ENCODE peak calls at places on chromosomes 1 and 21, in nine cellular contexts. C is dorsolateral prefrontal cortex; L is upper lobe of left lung; K is lung; N is CD8-positive, alpha-beta T cell; R is trophoblast cell; F is mesendoderm; P is lower lobe of right lung; Q is esophagus squamous epithelium. A is an unnamed sample.

GRCh38 chr1:98949166-98949565 is 55.5 kb downstream of the PLPPR5 start:
- DNase-seq in C (no peak), L (no peak), K (no peak), N (no peak), R (no peak), F (no peak), P (no peak), Q (no peak), A (no peak)

GRCh38 chr21:38175321-38175720 is 81.5 kb upstream of the KCNJ15 start:
- DNase-seq in C (no peak), L (no peak), K (no peak), N (no peak), R (no peak), F (no peak), P (no peak), Q (no peak), A (no peak)

GRCh38 chr1:72282690-72283203 is 408 bp upstream of the NEGR1 start:
- DNase-seq in C (peak; percentile 88), L (peak; percentile 96), K (peak; percentile 80), N (peak; percentile 50), R (peak; percentile 83), F (peak; percentile 95), P (peak; percentile 89), Q (no peak), A (peak; percentile 86)

GRCh38 chr1:2493691-2494322 is 17.7 kb downstream of the PLCH2 start:
- DNase-seq in C (peak; percentile 93), L (no peak), K (no peak), N (peak; percentile 20), R (no peak), F (no peak), P (no peak), Q (no peak), A (no peak)

GRCh38 chr1:23868848-23869450 is 859 bp upstream of the FUCA1 start:
- DNase-seq in C (no peak), L (no peak), K (no peak), N (no peak), R (peak; percentile 61), F (peak; percentile 14), P (no peak), Q (no peak), A (peak; percentile 25)

GRCh38 chr1:119903443-119903835 is 7.1 kb upstream of the ADAM30 start:
- DNase-seq in C (no peak), L (no peak), K (no peak), N (no peak), R (no peak), F (no peak), P (no peak), Q (no peak), A (no peak)

GRCh38 chr1:83086986-83087512 is 911.9 kb downstream of the TTLL7 start:
- DNase-seq in C (no peak), L (no peak), K (no peak), N (no peak), R (peak; percentile 12), F (no peak), P (no peak), Q (no peak), A (no peak)

GRCh38 chr1:30125024-30125423 is 598.4 kb downstream of the MATN1 start:
- DNase-seq in C (no peak), L (peak; percentile 46), K (no peak), N (no peak), R (peak; percentile 3), F (no peak), P (no peak), Q (no peak), A (no peak)

GRCh38 chr1:50183734-50184133 is 75.0 kb downstream of the ELAVL4 start:
- DNase-seq in C (no peak), L (no peak), K (no peak), N (no peak), R (no peak), F (no peak), P (no peak), Q (no peak), A (no peak)

GRCh38 chr1:39224295-39224829 is 19.9 kb downstream of the MACF1 start:
- DNase-seq in C (no peak), L (no peak), K (no peak), N (no peak), R (no peak), F (no peak), P (no peak), Q (no peak), A (no peak)

GRCh38 chr1:39214998-39215873 is 10.7 kb downstream of the MACF1 start:
- DNase-seq in C (no peak), L (no peak), K (no peak), N (peak; percentile 45), R (peak; percentile 62), F (peak; percentile 39), P (peak; percentile 53), Q (no peak), A (no peak)

GRCh38 chr1:39226836-39227235 is 22.3 kb downstream of the MACF1 start:
- DNase-seq in C (no peak), L (no peak), K (no peak), N (no peak), R (no peak), F (no peak), P (no peak), Q (no peak), A (no peak)

DNA sequence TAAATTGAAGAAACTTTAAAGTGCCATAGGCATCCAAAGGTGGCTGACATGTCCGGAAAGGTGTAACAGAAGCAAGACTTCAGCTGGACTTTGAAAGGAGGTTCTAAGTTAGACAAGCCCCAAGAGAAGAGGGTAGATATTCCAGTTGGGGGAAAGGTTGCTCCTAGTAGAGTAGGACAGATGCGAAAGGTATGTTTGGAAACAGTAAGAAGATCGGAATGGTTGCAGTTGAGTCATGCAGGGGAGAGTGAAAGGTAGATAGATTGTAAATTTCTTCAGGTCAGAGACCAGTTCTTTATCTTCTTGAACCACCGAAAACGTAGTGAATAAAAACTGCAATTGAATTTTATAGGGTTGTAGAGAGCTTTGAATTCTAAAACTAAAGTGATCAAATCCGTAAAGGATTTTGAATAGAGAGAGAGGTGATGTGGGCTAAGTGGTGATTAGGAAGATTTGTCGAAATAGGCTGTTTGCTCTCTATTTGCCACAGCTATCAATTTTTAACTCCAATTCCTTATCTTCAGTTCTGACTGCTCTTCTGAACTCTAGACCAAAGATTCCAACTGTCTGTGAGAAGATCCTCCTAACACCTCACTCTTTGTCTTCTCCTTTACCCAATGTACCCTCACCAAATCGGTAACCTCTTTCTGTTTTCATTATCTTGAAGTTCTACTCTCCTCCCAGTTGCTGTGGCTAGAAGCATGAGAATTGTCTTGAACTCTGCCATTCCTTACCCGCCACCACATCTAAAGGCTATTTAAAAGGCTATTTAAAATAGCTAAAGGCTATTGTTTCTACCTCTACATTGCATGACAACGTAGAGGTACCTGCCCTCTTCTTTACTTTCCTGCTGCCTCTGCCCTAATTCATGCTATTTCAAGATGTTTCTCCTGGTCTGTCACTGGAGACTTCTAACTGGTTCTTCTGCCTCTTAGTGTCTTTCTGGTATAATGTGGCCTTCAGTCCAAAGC is 16.7 kb downstream of the MACF1 start:
- DNase-seq in C (no peak), L (no peak), K (no peak), N (no peak), R (peak; percentile 90), F (peak; percentile 25), P (no peak), Q (no peak), A (no peak)
- H3K4me3 ChIP-seq in C (no peak overlapping the region), L (no peak overlapping the region), K (no peak overlapping the region), N (no peak overlapping the region), R (no peak overlapping the region), F (no peak overlapping the region), P (no peak overlapping the region), Q (no peak overlapping the region), A (no peak overlapping the region)

DNA sequence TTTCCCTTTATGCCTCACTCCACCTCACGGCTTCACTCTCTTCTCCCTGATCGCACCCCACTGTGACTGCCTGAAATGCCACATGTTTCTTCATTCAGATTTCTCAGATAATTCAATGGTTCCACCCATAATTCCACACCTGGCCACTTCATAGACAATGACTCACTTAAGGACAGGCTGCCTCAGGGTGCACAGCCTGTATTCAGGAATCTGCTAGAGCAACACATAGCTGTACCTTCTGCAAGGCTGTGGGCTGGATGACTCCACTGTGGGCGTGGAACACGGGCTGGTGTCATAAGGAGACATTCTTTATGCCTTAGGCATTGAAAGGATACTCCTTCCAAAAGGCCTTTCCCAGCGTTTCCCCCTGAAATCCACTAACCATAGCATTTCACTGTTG is 36.1 kb downstream of the L1TD1 start:
- DNase-seq in C (no peak), L (no peak), K (no peak), N (no peak), R (peak; percentile 99), F (peak; percentile 66), P (no peak), Q (no peak), A (no peak)
- H3K27ac ChIP-seq in C (no peak overlapping the region), L (no peak overlapping the region), K (no peak overlapping the region), N (no peak overlapping the region), R (peak overlapping the region; percentile 90), F (no peak overlapping the region), P (no peak overlapping the region), Q (no peak overlapping the region), A (no peak overlapping the region)

GRCh38 chr1:172442404-172442803 is 1.5 kb downstream of the PIGC start:
- DNase-seq in C (no peak), L (no peak), K (no peak), N (no peak), R (no peak), F (no peak), P (no peak), Q (no peak), A (no peak)
- H3K4me3 ChIP-seq in C (no peak overlapping the region), L (no peak overlapping the region), K (no peak overlapping the region), N (no peak overlapping the region), R (no peak overlapping the region), F (no peak overlapping the region), P (peak overlapping the region; percentile 79), Q (no peak overlapping the region), A (no peak overlapping the region)

GRCh38 chr1:31961536-31961935 is 23.4 kb upstream of the PTP4A2 start:
- DNase-seq in C (no peak), L (no peak), K (no peak), N (no peak), R (no peak), F (no peak), P (no peak), Q (no peak), A (no peak)
- H3K27ac ChIP-seq in C (no peak overlapping the region), L (no peak overlapping the region), K (no peak overlapping the region), N (no peak overlapping the region), R (no peak overlapping the region), F (no peak overlapping the region), P (peak overlapping the region; percentile 39), Q (no peak overlapping the region), A (no peak overlapping the region)

GRCh38 chr1:7560128-7560527 is 211.0 kb upstream of the VAMP3 start:
- DNase-seq in C (no peak), L (no peak), K (no peak), N (no peak), R (no peak), F (no peak), P (no peak), Q (no peak), A (no peak)
- H3K4me3 ChIP-seq in C (no peak overlapping the region), L (no peak overlapping the region), K (no peak overlapping the region), N (no peak overlapping the region), R (no peak overlapping the region), F (no peak overlapping the region), P (no peak overlapping the region), Q (no peak overlapping the region), A (no peak overlapping the region)

GRCh38 chr1:180842052-180842451 is 70.6 kb upstream of the KIAA1614 start:
- DNase-seq in C (no peak), L (no peak), K (no peak), N (no peak), R (peak; percentile 61), F (peak; percentile 51), P (no peak), Q (no peak), A (no peak)
- H3K27ac ChIP-seq in C (no peak overlapping the region), L (no peak overlapping the region), K (no peak overlapping the region), N (no peak overlapping the region), R (no peak overlapping the region), F (no peak overlapping the region), P (no peak overlapping the region), Q (no peak overlapping the region), A (no peak overlapping the region)